ENCODE peak calls at places on chromosomes 7 and 10, in seven cellular contexts. V, P, X, Y, O, E and M are unnamed samples.

GRCh38 chr7:158375034-158375433 is 212.6 kb downstream of the PTPRN2 start:
- DNase-seq in V (no peak), X (no peak), P (no peak), E (no peak), Y (no peak), O (no peak), M (no peak)

GRCh38 chr7:152872061-152872744 is 112.7 kb downstream of the ACTR3B start:
- DNase-seq in Y (no peak), X (no peak), O (no peak), P (no peak), V (no peak), E (no peak), M (peak)

GRCh38 chr7:55254242-55254595 is 110.9 kb upstream of the LANCL2 start:
- DNase-seq in X (no peak), V (no peak), Y (no peak), O (no peak), P (no peak), E (no peak), M (peak)

GRCh38 chr7:156064921-156065386 is 252.7 kb upstream of the SHH start:
- DNase-seq in Y (peak), O (no peak), E (peak), V (no peak), P (no peak), X (no peak), M (no peak)

GRCh38 chr10:86294346-86295265 is 72.0 kb downstream of the GRID1 start:
- DNase-seq in O (no peak), P (no peak), E (no peak), V (no peak), X (peak), Y (no peak), M (peak)

GRCh38 chr7:29102554-29103151 is 43.7 kb downstream of the CPVL start:
- DNase-seq in P (peak), Y (peak), X (peak), E (peak), O (no peak), V (peak), M (peak)

GRCh38 chr7:2566890-2567662 is 8.3 kb downstream of the IQCE start:
- DNase-seq in O (no peak), X (no peak), E (peak), V (no peak), P (no peak), Y (no peak), M (no peak)

GRCh38 chr7:149799397-149800168 is 26.2 kb upstream of the ZNF467 start:
- DNase-seq in Y (no peak), E (peak), X (peak), V (peak), P (no peak), O (peak), M (peak)

GRCh38 chr7:41869091-41869490 is 166.2 kb upstream of the INHBA start:
- DNase-seq in O (no peak), X (no peak), P (peak), V (no peak), Y (peak), E (no peak), M (no peak)

GRCh38 chr10:79384773-79385391 is 37.6 kb downstream of the PPIF start:
- DNase-seq in V (no peak), E (no peak), P (no peak), Y (no peak), X (no peak), O (no peak), M (peak)

GRCh38 chr10:13462551-13462950 is 66.3 kb downstream of the BEND7 start:
- DNase-seq in Y (peak), P (no peak), O (no peak), X (no peak), V (no peak), E (peak), M (no peak)

GRCh38 chr10:89651916-89652573 is 7.0 kb upstream of the PANK1 start:
- DNase-seq in V (no peak), E (peak), X (no peak), Y (no peak), P (no peak), O (no peak), M (no peak)

GRCh38 chr7:1523838-1524237 is 6.7 kb upstream of the MAFK start:
- DNase-seq in X (no peak), O (no peak), V (no peak), P (no peak), Y (no peak), E (no peak), M (no peak)

GRCh38 chr10:10551595-10551994 is 466.1 kb upstream of the CELF2 start:
- DNase-seq in Y (no peak), P (no peak), O (no peak), E (no peak), V (no peak), X (no peak), M (no peak)

DNA sequence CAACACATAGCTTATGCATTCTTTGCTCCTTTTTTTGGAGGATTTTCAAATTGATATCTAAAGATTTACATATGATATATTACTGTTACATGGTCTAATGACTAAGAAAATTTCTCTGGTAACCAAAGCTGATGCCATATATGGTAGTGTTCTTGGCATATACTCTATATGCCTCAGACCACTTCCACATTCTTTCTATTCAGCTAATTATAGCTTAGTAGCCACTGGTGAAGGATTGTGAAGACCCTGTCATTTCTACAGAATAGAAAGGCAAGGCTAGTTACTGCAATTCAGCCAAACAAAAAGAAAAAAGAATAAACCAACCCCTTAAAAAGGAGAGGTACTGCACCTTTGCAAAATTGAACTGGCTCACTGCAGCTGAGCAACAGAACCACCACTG is 3.7 kb downstream of the PURB start:
- DNase-seq in O (no peak), P (peak), X (no peak), E (peak), Y (peak), V (no peak), M (no peak)
- H2BK120ac ChIP-seq in O (no peak), P (no peak), X (no peak), E (no peak), Y (peak), V (no peak), M (no peak)

GRCh38 chr10:77837925-77838595 is 88.5 kb downstream of the DLG5 start:
- DNase-seq in V (no peak), E (no peak), X (no peak), Y (no peak), O (peak), P (no peak), M (no peak)
- H2BK120ac ChIP-seq in V (no peak), E (no peak), X (no peak), Y (no peak), O (peak), P (no peak), M (no peak)

GRCh38 chr10:65565246-65565645 is 1360.6 kb upstream of the LRRTM3 start:
- DNase-seq in Y (no peak), O (no peak), E (no peak), V (no peak), P (no peak), X (no peak), M (no peak)
- H2BK120ac ChIP-seq in Y (no peak), O (no peak), E (no peak), V (no peak), P (no peak), X (no peak), M (no peak)

GRCh38 chr10:48232717-48233447 is 41.6 kb downstream of the FRMPD2 start:
- DNase-seq in Y (no peak), O (no peak), V (no peak), X (peak), P (no peak), E (no peak), M (peak)
- H2BK120ac ChIP-seq in Y (no peak), O (no peak), V (no peak), X (no peak), P (no peak), E (no peak), M (no peak)

DNA sequence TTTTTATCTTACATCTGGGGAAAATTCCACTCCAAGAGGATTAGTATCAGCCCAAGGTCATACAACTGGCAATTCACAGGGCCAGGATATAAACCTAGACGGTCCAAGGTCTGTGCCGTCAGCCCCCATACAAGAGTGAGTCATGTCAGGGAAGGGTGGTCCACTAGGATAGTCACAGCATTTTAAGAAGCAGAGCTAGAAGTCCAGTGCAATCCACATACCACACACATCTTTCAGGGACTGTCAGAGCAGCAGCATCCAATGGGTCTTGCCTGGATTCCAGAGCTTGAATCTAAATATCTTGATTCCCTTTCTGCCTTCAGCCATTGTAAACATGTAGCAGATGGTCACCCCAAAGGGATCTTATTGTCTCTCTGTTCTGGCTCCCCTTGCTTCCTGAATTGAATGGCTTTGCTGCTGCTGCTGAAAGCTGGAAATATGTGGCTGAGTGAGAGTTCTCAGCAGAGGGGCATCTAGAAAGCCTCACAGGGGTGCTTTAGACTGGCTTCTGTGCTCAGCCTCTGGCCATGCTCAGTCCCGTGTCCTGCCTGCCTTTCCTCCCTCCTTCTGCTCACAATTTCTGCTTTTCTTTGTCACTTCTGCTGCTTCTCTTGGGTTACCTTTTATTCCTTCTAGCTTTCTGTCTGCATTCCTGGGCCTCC is 9.9 kb upstream of the OR6V1 start:
- DNase-seq in P (no peak), V (peak), E (peak), O (peak), X (no peak), Y (no peak), M (no peak)
- H2BK120ac ChIP-seq in P (no peak), V (no peak), E (no peak), O (no peak), X (no peak), Y (no peak), M (no peak)

GRCh38 chr7:138962561-138963270 is 18.5 kb downstream of the KIAA1549 start:
- DNase-seq in Y (no peak), E (peak), O (no peak), P (no peak), X (no peak), V (no peak), M (no peak)
- H2BK120ac ChIP-seq in Y (no peak), E (no peak), O (no peak), P (no peak), X (no peak), V (no peak), M (no peak)

DNA sequence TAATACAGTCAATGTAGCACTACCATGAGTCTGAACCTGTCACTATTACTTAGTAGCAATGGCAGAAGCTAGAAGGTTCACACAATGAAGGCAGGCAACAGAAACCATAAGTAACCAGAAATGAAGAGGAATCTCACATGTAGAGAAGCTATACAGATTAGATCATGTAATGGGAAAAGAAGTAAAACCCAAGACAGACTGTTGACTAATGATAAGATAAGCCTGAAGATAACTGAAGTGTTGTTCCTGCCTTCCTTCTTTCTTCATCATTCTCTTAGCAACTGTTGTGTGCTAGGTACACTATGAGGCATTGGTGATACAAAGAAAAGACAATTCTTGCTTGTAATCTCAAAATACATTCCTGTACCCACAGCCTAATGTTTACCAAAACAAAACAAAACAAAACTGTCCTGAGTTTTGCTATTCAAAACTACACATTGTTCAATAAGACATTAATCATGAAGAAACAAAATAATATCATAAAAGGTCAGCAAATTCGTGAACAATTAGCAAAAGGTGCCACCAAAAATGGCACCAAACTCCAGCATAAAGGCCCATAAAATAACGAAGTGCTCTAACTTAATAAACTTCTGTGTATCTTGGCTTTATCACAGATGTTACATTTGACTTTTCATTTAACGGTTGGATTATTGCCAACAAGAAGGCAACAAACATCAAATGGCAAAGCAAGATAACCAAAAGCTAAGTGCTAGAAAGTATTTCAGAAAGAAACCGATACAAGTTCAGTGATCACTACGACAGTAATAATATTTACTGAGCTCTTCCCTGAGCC is 27.1 kb downstream of the ZNF800 start:
- DNase-seq in O (no peak), X (no peak), E (peak), V (peak), P (peak), Y (no peak), M (no peak)
- H2BK120ac ChIP-seq in O (no peak), X (no peak), E (no peak), V (no peak), P (no peak), Y (no peak), M (no peak)

DNA sequence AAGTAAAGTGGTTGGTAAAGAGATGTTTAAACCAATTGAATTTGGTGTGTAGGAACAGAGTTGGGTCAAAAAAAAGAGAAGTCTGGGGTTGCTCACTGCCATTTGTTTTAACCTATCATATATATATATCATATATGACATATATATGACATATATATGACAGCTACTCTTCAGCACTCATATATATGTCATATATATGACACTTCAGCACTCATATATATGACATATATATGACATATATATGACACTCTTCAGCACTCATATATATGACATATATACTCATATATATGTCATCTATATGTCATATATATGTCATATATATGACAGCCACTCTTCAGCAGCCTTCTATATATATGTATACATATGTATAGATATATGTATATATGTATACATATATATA is 8.9 kb upstream of the A1CF start:
- DNase-seq in Y (no peak), E (no peak), P (no peak), X (no peak), V (no peak), O (no peak), M (no peak)
- H2BK120ac ChIP-seq in Y (no peak), E (no peak), P (no peak), X (no peak), V (no peak), O (no peak), M (no peak)